ENCODE peak calls at places on chromosomes 2 and 18, in five cellular contexts. One of them, this sample, is unnamed.

GRCh38 chr18:11713756-11714155 is 24.7 kb downstream of the GNAL start:
- DNase-seq in HepG2: no peak
- DNase-seq in K562: no peak
- DNase-seq in GM12878: no peak
- DNase-seq in endothelial cell of umbilical vein: no peak
- DNase-seq in this sample: no peak

GRCh38 chr2:176768185-176768584 is 444.4 kb upstream of the HNRNPA3 start:
- DNase-seq in HepG2: no peak
- DNase-seq in K562: no peak
- DNase-seq in GM12878: no peak
- DNase-seq in endothelial cell of umbilical vein: no peak
- DNase-seq in this sample: no peak

GRCh38 chr2:227862227-227862740 is 9.1 kb upstream of the DAW1 start:
- DNase-seq in HepG2: peak; percentile 65
- DNase-seq in K562: peak; percentile 17
- DNase-seq in GM12878: no peak
- DNase-seq in endothelial cell of umbilical vein: peak; percentile 70
- DNase-seq in this sample: peak; percentile 80

GRCh38 chr2:148545387-148546256 is 98.9 kb upstream of the EPC2 start:
- DNase-seq in HepG2: no peak
- DNase-seq in K562: no peak
- DNase-seq in GM12878: no peak
- DNase-seq in endothelial cell of umbilical vein: no peak
- DNase-seq in this sample: no peak

GRCh38 chr2:179963626-179964025 is 43.5 kb downstream of the CWC22 start:
- DNase-seq in HepG2: no peak
- DNase-seq in K562: no peak
- DNase-seq in GM12878: no peak
- DNase-seq in endothelial cell of umbilical vein: peak; percentile 11
- DNase-seq in this sample: no peak

GRCh38 chr2:45849491-45850283 is 198.2 kb downstream of the PRKCE start:
- DNase-seq in HepG2: no peak
- DNase-seq in K562: no peak
- DNase-seq in GM12878: no peak
- DNase-seq in endothelial cell of umbilical vein: no peak
- DNase-seq in this sample: no peak

GRCh38 chr2:75552222-75552621 is 8.5 kb downstream of the EVA1A start:
- DNase-seq in HepG2: no peak
- DNase-seq in K562: no peak
- DNase-seq in GM12878: no peak
- DNase-seq in endothelial cell of umbilical vein: no peak
- DNase-seq in this sample: no peak

GRCh38 chr18:74645717-74646116 is 48.0 kb downstream of the ZNF407 start:
- DNase-seq in HepG2: no peak
- DNase-seq in K562: no peak
- DNase-seq in GM12878: no peak
- DNase-seq in endothelial cell of umbilical vein: no peak
- DNase-seq in this sample: no peak

GRCh38 chr2:134257965-134258683 is 4.3 kb downstream of the MGAT5 start:
- DNase-seq in HepG2: no peak
- DNase-seq in K562: no peak
- DNase-seq in GM12878: no peak
- DNase-seq in endothelial cell of umbilical vein: no peak
- DNase-seq in this sample: no peak

GRCh38 chr2:241203218-241204009 is 14.9 kb downstream of the ANO7 start:
- DNase-seq in HepG2: no peak
- DNase-seq in K562: no peak
- DNase-seq in GM12878: no peak
- DNase-seq in endothelial cell of umbilical vein: no peak
- DNase-seq in this sample: no peak

GRCh38 chr18:79404567-79404910 is 8.8 kb downstream of the NFATC1 start:
- DNase-seq in HepG2: no peak
- DNase-seq in K562: peak; percentile 45
- DNase-seq in GM12878: no peak
- DNase-seq in endothelial cell of umbilical vein: no peak
- DNase-seq in this sample: no peak

GRCh38 chr2:50995610-50996009 is 36.3 kb downstream of the NRXN1 start:
- DNase-seq in HepG2: no peak
- DNase-seq in K562: no peak
- DNase-seq in GM12878: no peak
- DNase-seq in endothelial cell of umbilical vein: no peak
- DNase-seq in this sample: no peak

GRCh38 chr2:212274215-212274614 is 264.4 kb downstream of the ERBB4 start:
- DNase-seq in HepG2: no peak
- DNase-seq in K562: no peak
- DNase-seq in GM12878: no peak
- DNase-seq in endothelial cell of umbilical vein: no peak
- DNase-seq in this sample: no peak

GRCh38 chr18:62586781-62587487 is 64.1 kb downstream of the ZCCHC2 start:
- DNase-seq in HepG2: no peak
- DNase-seq in K562: no peak
- DNase-seq in GM12878: no peak
- DNase-seq in endothelial cell of umbilical vein: no peak
- DNase-seq in this sample: no peak

GRCh38 chr2:188404341-188405004 is 112.8 kb downstream of the GULP1 start:
- DNase-seq in HepG2: no peak
- DNase-seq in K562: no peak
- DNase-seq in GM12878: no peak
- DNase-seq in endothelial cell of umbilical vein: no peak
- DNase-seq in this sample: no peak

GRCh38 chr2:158968396-158969161 is at the start of gene TANC1:
- DNase-seq in HepG2: peak; percentile 77
- DNase-seq in K562: peak; percentile 61
- DNase-seq in GM12878: peak; percentile 17
- DNase-seq in endothelial cell of umbilical vein: peak; percentile 90
- DNase-seq in this sample: peak; percentile 90

GRCh38 chr2:3044587-3045317 is 332.9 kb downstream of the EIPR1 start:
- DNase-seq in HepG2: peak; percentile 58
- DNase-seq in K562: no peak
- DNase-seq in GM12878: no peak
- DNase-seq in endothelial cell of umbilical vein: no peak
- DNase-seq in this sample: peak; percentile 16

GRCh38 chr2:12824771-12825363 is 108.1 kb downstream of the TRIB2 start:
- DNase-seq in HepG2: no peak
- DNase-seq in K562: no peak
- DNase-seq in GM12878: no peak
- DNase-seq in endothelial cell of umbilical vein: no peak
- DNase-seq in this sample: no peak

GRCh38 chr18:22309191-22309590 is 108.5 kb downstream of the CTAGE1 start:
- DNase-seq in HepG2: no peak
- DNase-seq in K562: no peak
- DNase-seq in GM12878: no peak
- DNase-seq in endothelial cell of umbilical vein: no peak
- DNase-seq in this sample: no peak

GRCh38 chr2:57180678-57181077 is 865.9 kb upstream of the VRK2 start:
- DNase-seq in HepG2: no peak
- DNase-seq in K562: no peak
- DNase-seq in GM12878: no peak
- DNase-seq in endothelial cell of umbilical vein: no peak
- DNase-seq in this sample: no peak

GRCh38 chr2:143807677-143808076 is 678.5 kb downstream of the ARHGAP15 start:
- DNase-seq in HepG2: peak; percentile 3
- DNase-seq in K562: no peak
- DNase-seq in GM12878: no peak
- DNase-seq in endothelial cell of umbilical vein: no peak
- DNase-seq in this sample: no peak

GRCh38 chr2:177474904-177475474 is 82.4 kb downstream of the AGPS start:
- DNase-seq in HepG2: no peak
- DNase-seq in K562: no peak
- DNase-seq in GM12878: no peak
- DNase-seq in endothelial cell of umbilical vein: peak; percentile 86
- DNase-seq in this sample: no peak

GRCh38 chr2:6835467-6835866 is 30.2 kb downstream of the CMPK2 start:
- DNase-seq in HepG2: no peak
- DNase-seq in K562: peak; percentile 35
- DNase-seq in GM12878: no peak
- DNase-seq in endothelial cell of umbilical vein: no peak
- DNase-seq in this sample: no peak

GRCh38 chr2:206555721-206556120 is 86.6 kb upstream of the FAM237A start:
- DNase-seq in HepG2: no peak
- DNase-seq in K562: no peak
- DNase-seq in GM12878: no peak
- DNase-seq in endothelial cell of umbilical vein: no peak
- DNase-seq in this sample: no peak

GRCh38 chr2:105519516-105519915 is 120.7 kb upstream of the FHL2 start:
- DNase-seq in HepG2: no peak
- DNase-seq in K562: no peak
- DNase-seq in GM12878: no peak
- DNase-seq in endothelial cell of umbilical vein: no peak
- DNase-seq in this sample: no peak

GRCh38 chr2:151361674-151362380 is 4.4 kb downstream of the TNFAIP6 start:
- DNase-seq in HepG2: no peak
- DNase-seq in K562: no peak
- DNase-seq in GM12878: no peak
- DNase-seq in endothelial cell of umbilical vein: no peak
- DNase-seq in this sample: peak; percentile 23

GRCh38 chr2:105600949-105601708 is 143.6 kb upstream of the NCK2 start:
- DNase-seq in HepG2: no peak
- DNase-seq in K562: peak; percentile 88
- DNase-seq in GM12878: no peak
- DNase-seq in endothelial cell of umbilical vein: no peak
- DNase-seq in this sample: no peak

GRCh38 chr18:68441241-68441640 is 273.7 kb downstream of the TMX3 start:
- DNase-seq in HepG2: no peak
- DNase-seq in K562: no peak
- DNase-seq in GM12878: no peak
- DNase-seq in endothelial cell of umbilical vein: no peak
- DNase-seq in this sample: no peak

GRCh38 chr18:68438536-68438935 is 276.4 kb downstream of the TMX3 start:
- DNase-seq in HepG2: no peak
- DNase-seq in K562: no peak
- DNase-seq in GM12878: no peak
- DNase-seq in endothelial cell of umbilical vein: no peak
- DNase-seq in this sample: no peak

GRCh38 chr18:68439672-68440071 is 275.2 kb downstream of the TMX3 start:
- DNase-seq in HepG2: no peak
- DNase-seq in K562: no peak
- DNase-seq in GM12878: no peak
- DNase-seq in endothelial cell of umbilical vein: no peak
- DNase-seq in this sample: no peak

GRCh38 chr18:68440433-68440832 is 274.5 kb downstream of the TMX3 start:
- DNase-seq in HepG2: no peak
- DNase-seq in K562: no peak
- DNase-seq in GM12878: no peak
- DNase-seq in endothelial cell of umbilical vein: no peak
- DNase-seq in this sample: no peak

GRCh38 chr18:68438983-68439382 is 275.9 kb downstream of the TMX3 start:
- DNase-seq in HepG2: no peak
- DNase-seq in K562: no peak
- DNase-seq in GM12878: no peak
- DNase-seq in endothelial cell of umbilical vein: no peak
- DNase-seq in this sample: no peak
- H3K27ac ChIP-seq in HepG2: no peak overlapping the region
- H3K27ac ChIP-seq in K562: no peak overlapping the region
- H3K27ac ChIP-seq in GM12878: no peak overlapping the region
- H3K27ac ChIP-seq in endothelial cell of umbilical vein: no peak overlapping the region
- H3K27ac ChIP-seq in this sample: no peak overlapping the region

DNA sequence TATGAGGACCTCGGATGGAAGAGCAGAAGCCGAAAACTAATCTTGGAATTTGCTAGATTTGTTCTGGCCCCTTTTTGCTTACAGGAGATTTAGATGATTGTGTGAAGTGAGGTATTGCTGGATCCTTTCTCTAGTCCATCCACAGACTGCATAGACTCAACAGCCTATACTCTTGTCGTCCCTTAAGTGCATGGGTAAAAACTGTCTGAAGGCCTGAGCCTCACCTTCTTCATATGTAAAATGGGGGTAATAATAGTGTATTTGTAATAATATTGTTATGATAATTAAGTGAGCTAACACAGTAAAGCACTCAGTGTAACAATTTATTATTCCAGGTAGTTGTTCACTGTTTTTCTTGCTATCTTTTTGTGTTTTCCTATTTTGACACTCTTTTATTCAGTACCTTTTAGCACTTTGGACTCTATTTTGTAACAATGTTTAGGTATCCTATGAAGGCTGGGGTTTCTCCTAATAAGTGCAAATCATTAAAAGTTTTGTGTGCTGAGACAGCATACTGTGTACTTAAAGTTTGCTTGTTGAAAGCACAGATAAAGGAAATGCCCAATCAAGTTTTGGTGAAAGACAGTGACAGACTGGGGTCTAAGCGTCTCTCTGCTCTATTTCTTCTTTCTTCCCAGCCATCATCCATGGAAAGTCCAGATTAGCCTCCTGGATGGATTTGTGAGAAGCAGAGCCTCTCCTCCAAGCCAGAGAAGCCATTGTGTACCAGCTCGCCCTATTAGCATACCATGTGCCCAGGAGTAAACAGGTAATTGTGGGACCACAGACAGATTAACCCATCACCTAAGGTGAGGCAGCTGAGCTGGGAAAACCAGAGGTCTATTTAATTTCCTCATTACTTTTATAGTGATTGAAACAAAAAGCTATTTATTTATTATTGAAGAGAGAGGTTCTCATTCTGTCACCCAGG is 54.4 kb upstream of the NT5C1B start:
- DNase-seq in HepG2: no peak
- DNase-seq in K562: no peak
- DNase-seq in GM12878: no peak
- DNase-seq in endothelial cell of umbilical vein: no peak
- DNase-seq in this sample: no peak
- TF ChIP-seq MYC in HepG2: no peak
- TF ChIP-seq MYC in K562: no peak
- TF ChIP-seq MYC in GM12878: no peak
- TF ChIP-seq MYC in endothelial cell of umbilical vein: no peak
- TF ChIP-seq MYC in this sample: no peak

DNA sequence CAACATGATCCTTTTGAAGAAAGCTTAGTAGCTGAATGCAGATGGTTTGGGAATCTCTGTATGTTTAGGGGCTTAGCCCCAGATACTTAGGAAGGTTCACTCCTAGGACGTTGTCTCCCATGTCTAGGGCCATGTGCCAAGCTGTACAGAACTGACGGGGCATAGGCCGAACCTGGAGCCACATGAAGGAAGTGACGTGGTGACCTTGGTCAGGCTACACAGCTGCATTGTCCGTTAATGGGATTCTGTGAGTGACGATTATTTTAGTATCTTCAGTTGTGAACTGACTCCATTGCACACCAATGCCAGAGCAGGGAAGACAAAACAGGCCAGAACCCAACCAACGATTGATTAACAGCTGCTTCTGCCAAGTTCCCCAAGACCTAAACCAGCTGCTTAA is 139.3 kb downstream of the TPO start:
- DNase-seq in HepG2: no peak
- DNase-seq in K562: no peak
- DNase-seq in GM12878: no peak
- DNase-seq in endothelial cell of umbilical vein: no peak
- DNase-seq in this sample: no peak
- H3K27ac ChIP-seq in HepG2: no peak overlapping the region
- H3K27ac ChIP-seq in K562: no peak overlapping the region
- H3K27ac ChIP-seq in GM12878: no peak overlapping the region
- H3K27ac ChIP-seq in endothelial cell of umbilical vein: no peak overlapping the region
- H3K27ac ChIP-seq in this sample: no peak overlapping the region

DNA sequence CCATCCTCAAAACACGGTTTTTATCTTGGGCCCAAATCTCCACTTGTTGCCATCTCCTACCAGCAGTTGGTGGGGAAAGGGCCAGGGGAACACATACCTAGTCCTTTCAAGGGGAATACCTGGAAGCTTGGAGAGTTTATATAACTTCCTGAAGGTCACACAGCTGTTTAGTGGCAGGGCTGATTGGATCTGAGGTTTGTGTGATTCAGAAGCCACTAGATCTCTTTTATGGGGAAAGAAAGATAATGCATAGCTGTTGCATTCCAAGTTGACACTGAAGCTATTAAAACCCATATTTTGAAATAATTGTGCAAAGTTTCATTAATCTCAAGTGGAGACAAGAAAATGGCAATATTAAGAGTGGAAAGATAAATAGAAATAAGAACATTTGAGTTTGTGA is 134.2 kb downstream of the PLCL1 start:
- DNase-seq in HepG2: no peak
- DNase-seq in K562: no peak
- DNase-seq in GM12878: no peak
- DNase-seq in endothelial cell of umbilical vein: no peak
- DNase-seq in this sample: no peak
- TF ChIP-seq MYC in HepG2: no peak
- TF ChIP-seq MYC in K562: no peak
- TF ChIP-seq MYC in GM12878: no peak
- TF ChIP-seq MYC in endothelial cell of umbilical vein: no peak
- TF ChIP-seq MYC in this sample: no peak

This sample was measured in A549.